ENCODE peak calls at places on chromosomes 2 and 18, in seven cellular contexts. One of them, this sample, is unnamed.
A peak's percentile ranks its signal among the peaks of the same experiment; 100 is the strongest.

GRCh38 chr18:60684843-60685513 is 312.4 kb upstream of the MC4R start:
- DNase-seq in A549: peak; percentile 8
- DNase-seq in AG04450: no peak
- DNase-seq in IMR-90: peak; percentile 17
- DNase-seq in RWPE2: no peak
- DNase-seq in colonic mucosa: no peak
- DNase-seq in tibial artery: no peak
- DNase-seq in this sample: no peak

GRCh38 chr2:72004201-72004915 is 143.3 kb downstream of the CYP26B1 start:
- DNase-seq in RWPE2: no peak
- DNase-seq in IMR-90: no peak
- DNase-seq in A549: no peak
- DNase-seq in colonic mucosa: no peak
- DNase-seq in AG04450: no peak
- DNase-seq in tibial artery: no peak
- DNase-seq in this sample: no peak

GRCh38 chr2:105072039-105072438 is 34.2 kb downstream of the MRPS9 start:
- DNase-seq in A549: no peak
- DNase-seq in AG04450: no peak
- DNase-seq in IMR-90: no peak
- DNase-seq in colonic mucosa: no peak
- DNase-seq in tibial artery: no peak
- DNase-seq in RWPE2: no peak
- DNase-seq in this sample: no peak

GRCh38 chr2:236882931-236883330 is 202.8 kb upstream of the COPS8 start:
- DNase-seq in IMR-90: no peak
- DNase-seq in AG04450: no peak
- DNase-seq in A549: no peak
- DNase-seq in tibial artery: no peak
- DNase-seq in colonic mucosa: no peak
- DNase-seq in RWPE2: no peak
- DNase-seq in this sample: no peak

GRCh38 chr2:28273751-28274150 is 118.9 kb upstream of the FOSL2 start:
- DNase-seq in tibial artery: no peak
- DNase-seq in RWPE2: no peak
- DNase-seq in AG04450: no peak
- DNase-seq in A549: peak; percentile 30
- DNase-seq in IMR-90: no peak
- DNase-seq in colonic mucosa: peak; percentile 42
- DNase-seq in this sample: no peak

GRCh38 chr2:112646791-112647720 is 1.3 kb downstream of the SLC20A1 start:
- DNase-seq in A549: peak; percentile 32
- DNase-seq in IMR-90: no peak
- DNase-seq in tibial artery: no peak
- DNase-seq in colonic mucosa: no peak
- DNase-seq in RWPE2: no peak
- DNase-seq in AG04450: no peak
- DNase-seq in this sample: no peak

GRCh38 chr18:14174706-14175085 is 42.5 kb upstream of the ZNF519 start:
- DNase-seq in tibial artery: peak; percentile 49
- DNase-seq in A549: no peak
- DNase-seq in RWPE2: peak; percentile 45
- DNase-seq in colonic mucosa: no peak
- DNase-seq in IMR-90: no peak
- DNase-seq in AG04450: no peak
- DNase-seq in this sample: no peak

GRCh38 chr18:60549338-60549960 is 176.9 kb upstream of the MC4R start:
- DNase-seq in RWPE2: no peak
- DNase-seq in tibial artery: no peak
- DNase-seq in AG04450: peak; percentile 51
- DNase-seq in A549: peak; percentile 58
- DNase-seq in colonic mucosa: no peak
- DNase-seq in IMR-90: peak; percentile 78
- DNase-seq in this sample: peak; percentile 33

GRCh38 chr2:124988111-124988510 is 963.0 kb downstream of the CNTNAP5 start:
- DNase-seq in tibial artery: no peak
- DNase-seq in A549: no peak
- DNase-seq in IMR-90: no peak
- DNase-seq in AG04450: no peak
- DNase-seq in colonic mucosa: no peak
- DNase-seq in RWPE2: no peak
- DNase-seq in this sample: no peak

GRCh38 chr18:79590191-79591039 is 89.2 kb upstream of the CTDP1 start:
- DNase-seq in AG04450: no peak
- DNase-seq in RWPE2: peak; percentile 41
- DNase-seq in A549: no peak
- DNase-seq in tibial artery: no peak
- DNase-seq in IMR-90: no peak
- DNase-seq in colonic mucosa: no peak
- DNase-seq in this sample: peak; percentile 55

GRCh38 chr18:67957684-67958083 is 441.2 kb upstream of the DSEL start:
- DNase-seq in tibial artery: no peak
- DNase-seq in RWPE2: no peak
- DNase-seq in A549: no peak
- DNase-seq in colonic mucosa: no peak
- DNase-seq in AG04450: no peak
- DNase-seq in IMR-90: no peak
- DNase-seq in this sample: no peak

GRCh38 chr18:657311-657997 is at the start of gene TYMS:
- DNase-seq in A549: peak; percentile 85
- DNase-seq in colonic mucosa: peak; percentile 88
- DNase-seq in AG04450: no peak
- DNase-seq in IMR-90: peak; percentile 51
- DNase-seq in tibial artery: no peak
- DNase-seq in RWPE2: peak; percentile 72
- DNase-seq in this sample: peak; percentile 62

GRCh38 chr2:178258916-178259315 is 64.6 kb downstream of the OSBPL6 start:
- DNase-seq in colonic mucosa: no peak
- DNase-seq in A549: no peak
- DNase-seq in RWPE2: no peak
- DNase-seq in AG04450: no peak
- DNase-seq in tibial artery: no peak
- DNase-seq in IMR-90: peak; percentile 50
- DNase-seq in this sample: no peak

GRCh38 chr18:58578321-58578720 is 50.6 kb downstream of the ALPK2 start:
- DNase-seq in AG04450: no peak
- DNase-seq in RWPE2: no peak
- DNase-seq in tibial artery: no peak
- DNase-seq in colonic mucosa: no peak
- DNase-seq in IMR-90: peak; percentile 28
- DNase-seq in A549: no peak
- DNase-seq in this sample: no peak

GRCh38 chr18:58580078-58580477 is 48.8 kb downstream of the ALPK2 start:
- DNase-seq in tibial artery: no peak
- DNase-seq in RWPE2: no peak
- DNase-seq in IMR-90: peak; percentile 43
- DNase-seq in colonic mucosa: no peak
- DNase-seq in AG04450: no peak
- DNase-seq in A549: peak; percentile 81
- DNase-seq in this sample: no peak

GRCh38 chr18:58580623-58581022 is 48.3 kb downstream of the ALPK2 start:
- DNase-seq in A549: peak; percentile 73
- DNase-seq in tibial artery: no peak
- DNase-seq in colonic mucosa: no peak
- DNase-seq in RWPE2: no peak
- DNase-seq in IMR-90: peak; percentile 60
- DNase-seq in AG04450: no peak
- DNase-seq in this sample: no peak

GRCh38 chr18:58578835-58579560 is 49.9 kb downstream of the ALPK2 start:
- DNase-seq in IMR-90: peak; percentile 88
- DNase-seq in AG04450: peak; percentile 59
- DNase-seq in A549: peak; percentile 77
- DNase-seq in tibial artery: no peak
- DNase-seq in RWPE2: no peak
- DNase-seq in colonic mucosa: no peak
- DNase-seq in this sample: no peak

GRCh38 chr18:58579561-58580047 is 49.3 kb downstream of the ALPK2 start:
- DNase-seq in RWPE2: no peak
- DNase-seq in tibial artery: no peak
- DNase-seq in IMR-90: peak; percentile 91
- DNase-seq in colonic mucosa: no peak
- DNase-seq in AG04450: peak; percentile 71
- DNase-seq in A549: peak; percentile 79
- DNase-seq in this sample: no peak
- H3K27ac ChIP-seq in RWPE2: no peak overlapping the region
- H3K27ac ChIP-seq in tibial artery: no peak overlapping the region
- H3K27ac ChIP-seq in IMR-90: peak overlapping the region; percentile 93
- H3K27ac ChIP-seq in colonic mucosa: no peak overlapping the region
- H3K27ac ChIP-seq in AG04450: peak overlapping the region; percentile 99
- H3K27ac ChIP-seq in A549: peak overlapping the region; percentile 80
- H3K27ac ChIP-seq in this sample: no peak overlapping the region

DNA sequence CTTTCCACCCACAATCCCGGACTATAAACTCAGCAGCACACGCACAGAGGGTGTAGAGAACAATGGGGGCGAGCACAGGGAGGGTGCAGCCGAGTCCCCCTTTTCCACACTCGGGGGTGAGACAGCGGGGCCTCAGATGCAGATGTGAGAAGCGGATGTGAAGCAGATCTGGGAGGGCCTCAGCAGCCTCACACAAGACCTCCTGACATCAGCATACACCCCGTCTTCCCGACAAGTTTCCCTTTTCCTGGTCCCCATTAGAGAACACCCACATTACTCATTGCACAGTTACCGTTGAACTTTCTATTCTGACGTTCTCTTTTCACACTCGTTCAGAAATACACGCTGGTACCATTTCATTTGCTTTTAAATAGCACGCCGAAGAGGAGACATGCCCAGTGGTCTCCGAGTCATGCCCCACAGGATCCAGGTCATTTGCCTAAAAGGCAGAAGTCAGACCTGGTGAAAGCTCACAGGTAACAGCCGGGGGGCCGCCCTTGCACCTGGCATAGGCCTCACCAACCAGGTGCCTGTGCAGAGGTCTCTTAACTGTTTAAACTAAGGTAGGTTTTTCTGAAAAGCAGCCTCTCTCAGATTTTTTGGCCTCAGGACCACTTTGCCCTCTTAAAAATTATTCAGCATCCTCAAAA is 129.5 kb upstream of the ID2 start:
- DNase-seq in colonic mucosa: peak; percentile 14
- DNase-seq in A549: no peak
- DNase-seq in AG04450: no peak
- DNase-seq in tibial artery: peak; percentile 50
- DNase-seq in IMR-90: no peak
- DNase-seq in RWPE2: peak; percentile 25
- DNase-seq in this sample: no peak
- H3K27ac ChIP-seq in colonic mucosa: no peak overlapping the region
- H3K27ac ChIP-seq in A549: no peak overlapping the region
- H3K27ac ChIP-seq in AG04450: no peak overlapping the region
- H3K27ac ChIP-seq in tibial artery: no peak overlapping the region
- H3K27ac ChIP-seq in IMR-90: no peak overlapping the region
- H3K27ac ChIP-seq in RWPE2: no peak overlapping the region
- H3K27ac ChIP-seq in this sample: no peak overlapping the region

GRCh38 chr18:77131652-77132368 is 773 bp downstream of the MBP start:
- DNase-seq in colonic mucosa: peak; percentile 84
- DNase-seq in IMR-90: no peak
- DNase-seq in AG04450: no peak
- DNase-seq in RWPE2: no peak
- DNase-seq in tibial artery: peak; percentile 86
- DNase-seq in A549: peak; percentile 54
- DNase-seq in this sample: no peak

GRCh38 chr18:77131100-77131651 is 1.4 kb downstream of the MBP start:
- DNase-seq in tibial artery: peak; percentile 84
- DNase-seq in IMR-90: no peak
- DNase-seq in AG04450: no peak
- DNase-seq in RWPE2: no peak
- DNase-seq in colonic mucosa: peak; percentile 53
- DNase-seq in A549: no peak
- DNase-seq in this sample: no peak

GRCh38 chr18:77127769-77128671 is 4.6 kb downstream of the MBP start:
- DNase-seq in AG04450: peak; percentile 70
- DNase-seq in tibial artery: no peak
- DNase-seq in IMR-90: peak; percentile 89
- DNase-seq in RWPE2: no peak
- DNase-seq in colonic mucosa: peak; percentile 81
- DNase-seq in A549: peak; percentile 92
- DNase-seq in this sample: no peak

GRCh38 chr18:77130229-77131099 is 2.1 kb downstream of the MBP start:
- DNase-seq in A549: no peak
- DNase-seq in colonic mucosa: no peak
- DNase-seq in IMR-90: no peak
- DNase-seq in tibial artery: no peak
- DNase-seq in AG04450: no peak
- DNase-seq in RWPE2: no peak
- DNase-seq in this sample: no peak

GRCh38 chr18:77129150-77129551 is 3.4 kb downstream of the MBP start:
- DNase-seq in RWPE2: no peak
- DNase-seq in tibial artery: no peak
- DNase-seq in colonic mucosa: no peak
- DNase-seq in IMR-90: peak; percentile 68
- DNase-seq in A549: no peak
- DNase-seq in AG04450: peak; percentile 13
- DNase-seq in this sample: no peak
- H3K27ac ChIP-seq in RWPE2: peak overlapping the region; percentile 92
- H3K27ac ChIP-seq in tibial artery: peak overlapping the region; percentile 47
- H3K27ac ChIP-seq in colonic mucosa: peak overlapping the region; percentile 74
- H3K27ac ChIP-seq in IMR-90: no peak overlapping the region
- H3K27ac ChIP-seq in A549: peak overlapping the region; percentile 80
- H3K27ac ChIP-seq in AG04450: peak overlapping the region; percentile 47
- H3K27ac ChIP-seq in this sample: no peak overlapping the region

GRCh38 chr18:12836551-12836950 is 47.5 kb downstream of the PTPN2 start:
- DNase-seq in IMR-90: no peak
- DNase-seq in RWPE2: no peak
- DNase-seq in tibial artery: no peak
- DNase-seq in A549: no peak
- DNase-seq in AG04450: no peak
- DNase-seq in colonic mucosa: no peak
- DNase-seq in this sample: no peak

GRCh38 chr18:12837747-12838146 is 46.3 kb downstream of the PTPN2 start:
- DNase-seq in A549: peak; percentile 34
- DNase-seq in colonic mucosa: no peak
- DNase-seq in AG04450: no peak
- DNase-seq in tibial artery: no peak
- DNase-seq in IMR-90: peak; percentile 47
- DNase-seq in RWPE2: no peak
- DNase-seq in this sample: no peak

GRCh38 chr18:12839057-12839525 is 44.9 kb downstream of the PTPN2 start:
- DNase-seq in tibial artery: no peak
- DNase-seq in A549: peak; percentile 12
- DNase-seq in colonic mucosa: no peak
- DNase-seq in IMR-90: no peak
- DNase-seq in RWPE2: no peak
- DNase-seq in AG04450: no peak
- DNase-seq in this sample: no peak

GRCh38 chr18:12839526-12840196 is 44.4 kb downstream of the PTPN2 start:
- DNase-seq in tibial artery: no peak
- DNase-seq in IMR-90: no peak
- DNase-seq in AG04450: no peak
- DNase-seq in A549: no peak
- DNase-seq in RWPE2: no peak
- DNase-seq in colonic mucosa: no peak
- DNase-seq in this sample: no peak

DNA sequence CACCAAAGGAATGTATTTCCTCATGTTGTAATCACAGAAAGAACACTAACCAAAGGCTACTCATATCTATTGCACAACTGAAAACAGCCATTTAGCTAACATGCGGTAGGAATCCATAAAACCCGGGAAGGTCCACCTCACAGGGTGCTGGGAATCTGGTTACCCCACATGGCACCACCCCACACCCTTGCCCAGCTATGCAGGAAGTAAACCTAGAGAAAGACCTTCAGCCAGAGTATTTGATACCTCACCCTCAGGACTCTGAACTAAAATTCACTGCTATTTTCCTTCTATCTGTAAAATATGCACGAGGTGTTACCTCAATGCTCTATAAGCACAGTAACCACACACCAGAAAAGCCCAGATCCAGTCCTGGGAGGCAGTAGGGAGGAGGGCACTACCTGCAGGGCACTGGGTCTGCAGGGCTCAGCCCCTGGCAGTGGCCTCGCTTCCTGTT is 45.8 kb downstream of the PTPN2 start:
- DNase-seq in colonic mucosa: peak; percentile 86
- DNase-seq in tibial artery: no peak
- DNase-seq in A549: peak; percentile 92
- DNase-seq in RWPE2: peak; percentile 91
- DNase-seq in IMR-90: peak; percentile 90
- DNase-seq in AG04450: peak; percentile 64
- DNase-seq in this sample: no peak
- H3K27ac ChIP-seq in colonic mucosa: peak overlapping the region; percentile 91
- H3K27ac ChIP-seq in tibial artery: peak overlapping the region; percentile 55
- H3K27ac ChIP-seq in A549: peak overlapping the region; percentile 80
- H3K27ac ChIP-seq in RWPE2: peak overlapping the region; percentile 98
- H3K27ac ChIP-seq in IMR-90: peak overlapping the region; percentile 93
- H3K27ac ChIP-seq in AG04450: peak overlapping the region; percentile 94
- H3K27ac ChIP-seq in this sample: no peak overlapping the region

This sample was measured in substantia nigra.